ENCODE peak calls at places on chromosomes 6 and 20, in five cellular contexts. C is brain microvascular endothelial cell; E is CD8-positive, alpha-beta memory T cell; U is Karpas-422; B is AG04450. A is an unnamed sample.

GRCh38 chr20:38300433-38300832 is 3.5 kb upstream of the BPI start:
- DNase-seq in C (no peak), E (no peak), U (no peak), B (no peak), A (no peak)

GRCh38 chr20:5056801-5057599 is 55.7 kb upstream of the SLC23A2 start:
- DNase-seq in C (peak), E (peak), U (peak), B (no peak), A (peak)

GRCh38 chr6:88734544-88734943 is 228.9 kb downstream of the RNGTT start:
- DNase-seq in C (no peak), E (no peak), U (no peak), B (no peak), A (no peak)

GRCh38 chr20:46174469-46175126 is 56.5 kb downstream of the CD40 start:
- DNase-seq in C (peak), E (peak), U (peak), B (no peak), A (peak)

GRCh38 chr6:14450133-14451040 is 332.8 kb downstream of the CD83 start:
- DNase-seq in C (no peak), E (no peak), U (no peak), B (no peak), A (no peak)

GRCh38 chr6:109073344-109074235 is 21.1 kb downstream of the SESN1 start:
- DNase-seq in C (peak), E (peak), U (peak), B (peak), A (peak)

GRCh38 chr20:50215101-50215500 is 24.5 kb downstream of the CEBPB start:
- DNase-seq in C (no peak), E (no peak), U (no peak), B (no peak), A (no peak)

GRCh38 chr6:56291278-56291917 is 44.0 kb upstream of the COL21A1 start:
- DNase-seq in C (no peak), E (no peak), U (no peak), B (no peak), A (no peak)

GRCh38 chr6:147986891-147987290 is 355.7 kb upstream of the SASH1 start:
- DNase-seq in C (no peak), E (no peak), U (no peak), B (no peak), A (no peak)

GRCh38 chr6:93679836-93680235 is 260.5 kb upstream of the EPHA7 start:
- DNase-seq in C (no peak), E (no peak), U (no peak), B (no peak), A (no peak)

GRCh38 chr20:20489623-20490341 is 121.9 kb downstream of the INSM1 start:
- DNase-seq in C (no peak), E (no peak), U (no peak), B (no peak), A (no peak)

GRCh38 chr6:1519597-1519996 is 90.1 kb upstream of the FOXC1 start:
- DNase-seq in C (no peak), E (no peak), U (no peak), B (no peak), A (no peak)

GRCh38 chr20:36856196-36856595 is 19.7 kb upstream of the TLDC2 start:
- DNase-seq in C (no peak), E (no peak), U (no peak), B (no peak), A (no peak)

GRCh38 chr20:49045440-49046086 is 549 bp upstream of the CSE1L start:
- DNase-seq in C (no peak), E (peak), U (peak), B (no peak), A (peak)

GRCh38 chr6:90118581-90118980 is 178.1 kb downstream of the BACH2 start:
- DNase-seq in C (no peak), E (no peak), U (no peak), B (no peak), A (no peak)

GRCh38 chr20:11483697-11484096 is 434.0 kb upstream of the BTBD3 start:
- DNase-seq in C (no peak), E (no peak), U (no peak), B (no peak), A (no peak)

GRCh38 chr6:66226099-66226498 is 519.1 kb upstream of the EYS start:
- DNase-seq in C (no peak), E (no peak), U (no peak), B (no peak), A (no peak)

GRCh38 chr20:42941629-42942028 is 248.1 kb downstream of the PTPRT start:
- DNase-seq in C (no peak), E (no peak), U (no peak), B (no peak), A (no peak)

GRCh38 chr20:42949865-42950264 is 239.8 kb downstream of the PTPRT start:
- DNase-seq in C (no peak), E (no peak), U (no peak), B (no peak), A (no peak)

GRCh38 chr20:42945595-42945994 is 244.1 kb downstream of the PTPRT start:
- DNase-seq in C (no peak), E (no peak), U (no peak), B (no peak), A (no peak)

GRCh38 chr20:42945194-42945593 is 244.5 kb downstream of the PTPRT start:
- DNase-seq in C (no peak), E (no peak), U (no peak), B (no peak), A (no peak)
- H3K27ac ChIP-seq in C (no peak), E (no peak), U (peak), B (no peak), A (no peak)

GRCh38 chr20:62350098-62350628 is 16.9 kb downstream of the LAMA5 start:
- DNase-seq in C (no peak), E (no peak), U (no peak), B (no peak), A (no peak)
- H3K27ac ChIP-seq in C (no peak), E (no peak), U (no peak), B (no peak), A (no peak)

GRCh38 chr6:44661631-44662030 is 274.1 kb downstream of the CDC5L start:
- DNase-seq in C (no peak), E (no peak), U (no peak), B (no peak), A (no peak)
- H3K27ac ChIP-seq in C (no peak), E (no peak), U (no peak), B (no peak), A (no peak)

GRCh38 chr6:18391018-18391417 is 3.9 kb downstream of the RNF144B start:
- DNase-seq in C (no peak), E (no peak), U (no peak), B (no peak), A (no peak)
- H3K27ac ChIP-seq in C (no peak), E (no peak), U (peak), B (no peak), A (peak)

DNA sequence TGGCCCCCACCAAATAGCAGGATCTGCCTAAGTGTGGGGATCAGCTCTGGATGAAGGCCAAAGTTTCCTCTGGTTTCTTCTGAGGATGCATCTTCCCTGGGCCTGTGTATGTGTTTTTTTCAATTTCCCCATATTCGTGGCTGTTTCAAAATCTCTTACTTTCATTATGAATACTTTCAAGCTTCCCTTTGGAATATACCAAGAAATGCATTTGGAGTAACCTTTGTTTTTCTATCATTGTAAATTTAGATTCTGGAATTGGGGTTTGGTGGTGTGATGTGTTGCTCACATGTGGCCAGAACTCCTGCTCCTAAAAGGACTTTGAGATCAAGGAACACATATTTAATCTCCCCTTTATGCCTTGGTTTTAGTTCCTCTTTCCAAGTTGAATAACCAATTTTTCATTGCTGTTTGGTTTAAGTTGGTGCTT is 8.4 kb downstream of the ENTPD6 start:
- DNase-seq in C (no peak), E (no peak), U (peak), B (no peak), A (no peak)
- H3K27ac ChIP-seq in C (no peak), E (no peak), U (peak), B (no peak), A (no peak)

DNA sequence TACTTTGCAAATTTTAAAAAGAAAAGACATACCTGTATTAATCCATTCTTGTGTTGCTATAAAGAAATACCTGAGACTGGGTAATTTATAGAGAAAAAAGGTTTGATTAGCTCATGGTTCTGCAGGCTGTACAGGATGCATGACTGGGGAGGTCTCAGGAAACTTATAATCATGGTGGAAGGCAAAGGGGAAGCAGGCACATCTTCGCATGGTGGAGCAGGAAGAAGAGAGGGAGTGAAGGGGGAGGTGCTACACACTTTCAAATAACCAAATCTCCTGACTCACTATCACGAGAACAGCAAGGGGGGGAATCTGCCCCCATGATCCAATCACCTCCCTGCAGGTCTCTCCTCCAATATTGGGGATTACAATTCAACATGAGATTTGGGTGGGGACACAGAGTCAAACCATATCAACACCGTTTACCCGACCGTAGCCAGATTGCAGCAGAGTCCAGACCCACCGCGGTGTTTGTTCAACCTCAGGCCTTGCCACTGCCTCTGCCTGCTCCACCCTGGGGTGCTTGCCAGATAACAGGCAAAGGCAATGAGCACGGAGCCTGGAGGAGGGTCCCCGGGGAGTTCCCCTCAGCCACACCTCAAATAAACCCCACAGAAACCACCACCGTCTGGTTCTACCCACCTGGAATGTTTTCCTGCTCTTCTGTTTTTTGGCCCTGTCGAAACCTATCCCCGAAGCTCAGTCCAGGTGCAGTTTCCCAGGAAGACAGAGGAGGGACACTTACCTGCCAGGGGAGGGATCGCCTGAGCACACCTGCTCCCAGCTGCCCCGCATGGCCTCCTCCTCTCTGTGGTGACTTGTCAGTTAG is 142.2 kb upstream of the AFDN start:
- DNase-seq in C (no peak), E (no peak), U (no peak), B (no peak), A (peak)
- H3K27ac ChIP-seq in C (no peak), E (no peak), U (no peak), B (no peak), A (peak)

DNA sequence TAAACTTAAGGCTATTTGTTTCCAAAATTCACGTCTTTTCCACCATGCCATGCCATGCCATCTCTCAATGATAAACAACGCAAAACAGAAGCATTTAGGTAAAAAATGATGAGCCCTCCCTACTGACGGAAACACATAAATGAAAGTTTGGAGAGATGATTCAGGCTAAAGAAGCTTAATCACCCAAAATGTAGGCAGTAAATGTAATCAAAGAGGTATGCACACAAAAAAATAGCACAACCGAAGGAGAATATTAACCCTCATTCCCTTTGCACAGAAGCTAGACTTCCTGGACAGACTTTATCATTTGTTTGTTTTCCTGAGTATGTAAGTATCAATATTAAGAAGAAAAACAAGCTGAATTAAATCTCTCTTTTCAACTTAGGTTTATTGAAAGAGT is 28.8 kb downstream of the DCDC2 start:
- DNase-seq in C (no peak), E (no peak), U (no peak), B (no peak), A (no peak)
- H3K27ac ChIP-seq in C (no peak), E (no peak), U (no peak), B (no peak), A (no peak)

A was measured in body of pancreas.